ENCODE peak calls at places on chromosomes 7 and 10, in six cellular contexts. C, M, K, V, Z and S are unnamed samples.

GRCh38 chr10:52216852-52217251 is 97.2 kb upstream of the DKK1 start:
- DNase-seq in C (peak; percentile 87), M (peak; percentile 46), K (no peak), V (no peak), Z (peak; percentile 92), S (peak; percentile 46)

GRCh38 chr10:129755075-129756020 is 208.7 kb downstream of the EBF3 start:
- DNase-seq in C (no peak), M (no peak), K (peak; percentile 43), V (peak; percentile 20), Z (no peak), S (no peak)

GRCh38 chr10:78780551-78780961 is 288.2 kb upstream of the ZMIZ1 start:
- DNase-seq in C (no peak), M (no peak), K (peak; percentile 78), V (no peak), Z (no peak), S (no peak)

GRCh38 chr10:71083457-71083975 is 128.9 kb upstream of the UNC5B start:
- DNase-seq in C (no peak), M (no peak), K (peak; percentile 65), V (peak; percentile 33), Z (no peak), S (no peak)

GRCh38 chr7:47827321-47827720 is 120.9 kb downstream of the PKD1L1 start:
- DNase-seq in C (no peak), M (no peak), K (no peak), V (no peak), Z (no peak), S (no peak)

GRCh38 chr7:84529480-84530205 is 335.1 kb upstream of the SEMA3A start:
- DNase-seq in C (peak; percentile 74), M (peak; percentile 90), K (no peak), V (peak; percentile 77), Z (no peak), S (no peak)

GRCh38 chr7:138092486-138093028 is 16.3 kb downstream of the AKR1D1 start:
- DNase-seq in C (no peak), M (peak; percentile 33), K (no peak), V (no peak), Z (no peak), S (no peak)

GRCh38 chr10:122152544-122152943 is 118.6 kb upstream of the BTBD16 start:
- DNase-seq in C (peak; percentile 70), M (no peak), K (no peak), V (no peak), Z (no peak), S (no peak)